ENCODE peak calls at places on chromosome 18, in four cellular contexts. G is fibroblast of the conjunctiva; F is activated naive CD4-positive, alpha-beta T cell treated with Interleukin-2 at 50 U/mL for 16 hours; B is neural crest cell. I is an unnamed sample.

GRCh38 chr18:63236417-63236816 is 83.2 kb downstream of the BCL2 start:
- DNase-seq in G (no peak), F (no peak), B (no peak), I (no peak)

GRCh38 chr18:28494151-28494550 is 317.2 kb upstream of the CDH2 start:
- DNase-seq in G (no peak), F (no peak), B (no peak), I (no peak)

GRCh38 chr18:46283895-46284295 is 179.7 kb downstream of the HAUS1 start:
- DNase-seq in G (no peak), F (no peak), B (no peak), I (no peak)

GRCh38 chr18:77487951-77488740 is 238.5 kb downstream of the GALR1 start:
- DNase-seq in G (no peak), F (no peak), B (no peak), I (no peak)

GRCh38 chr18:25279961-25280360 is 72.0 kb downstream of the ZNF521 start:
- DNase-seq in G (no peak), F (no peak), B (no peak), I (no peak)

GRCh38 chr18:60372141-60372540 is 434 bp downstream of the MC4R start:
- DNase-seq in G (no peak), F (no peak), B (no peak), I (no peak)

GRCh38 chr18:36624451-36625167 is 204.2 kb downstream of the TPGS2 start:
- DNase-seq in G (no peak), F (no peak), B (no peak), I (no peak)

GRCh38 chr18:5543854-5544389 is at the start of gene EPB41L3:
- DNase-seq in G (no peak), F (no peak), B (peak), I (no peak)

GRCh38 chr18:72847134-72847533 is 20.7 kb downstream of the NETO1 start:
- DNase-seq in G (no peak), F (no peak), B (no peak), I (no peak)

GRCh38 chr18:34322365-34323289 is 97.9 kb upstream of the NOL4 start:
- DNase-seq in G (peak), F (no peak), B (peak), I (no peak)

GRCh38 chr18:9775172-9775571 is 67.1 kb downstream of the RAB31 start:
- DNase-seq in G (no peak), F (no peak), B (no peak), I (no peak)

GRCh38 chr18:63137999-63138448 is 181.5 kb downstream of the BCL2 start:
- DNase-seq in G (no peak), F (peak), B (no peak), I (no peak)

GRCh38 chr18:74874351-74874750 is 276.7 kb downstream of the ZNF407 start:
- DNase-seq in G (no peak), F (no peak), B (no peak), I (no peak)

GRCh38 chr18:75548353-75548752 is 120.8 kb upstream of the SMIM21 start:
- DNase-seq in G (no peak), F (no peak), B (peak), I (no peak)

GRCh38 chr18:7844017-7844416 is 276.9 kb downstream of the PTPRM start:
- DNase-seq in G (no peak), F (no peak), B (no peak), I (no peak)

GRCh38 chr18:60146220-60146960 is 226.2 kb downstream of the MC4R start:
- DNase-seq in G (no peak), F (no peak), B (no peak), I (no peak)

GRCh38 chr18:12056034-12056883 is 37.4 kb upstream of the ANKRD62 start:
- DNase-seq in G (no peak), F (no peak), B (no peak), I (no peak)

GRCh38 chr18:80170395-80171094 is 61.5 kb downstream of the ADNP2 start:
- DNase-seq in G (no peak), F (no peak), B (no peak), I (no peak)

GRCh38 chr18:53153281-53153680 is 813.3 kb downstream of the DCC start:
- DNase-seq in G (no peak), F (no peak), B (peak), I (no peak)

GRCh38 chr18:55334875-55335274 is 253.1 kb downstream of the TCF4 start:
- DNase-seq in G (no peak), F (no peak), B (no peak), I (no peak)

GRCh38 chr18:33605250-33605649 is 27.2 kb downstream of the ASXL3 start:
- DNase-seq in G (no peak), F (no peak), B (no peak), I (no peak)

GRCh38 chr18:60018801-60019462 is 119.1 kb downstream of the PMAIP1 start:
- DNase-seq in G (no peak), F (no peak), B (no peak), I (no peak)

GRCh38 chr18:59783138-59783537 is 85.9 kb upstream of the CCBE1 start:
- DNase-seq in G (peak), F (no peak), B (peak), I (no peak)

GRCh38 chr18:79478484-79479113 is 82.9 kb downstream of the NFATC1 start:
- DNase-seq in G (no peak), F (no peak), B (no peak), I (no peak)

GRCh38 chr18:3170762-3171161 is 49.0 kb downstream of the MYOM1 start:
- DNase-seq in G (no peak), F (no peak), B (no peak), I (no peak)

GRCh38 chr18:49858309-49859005 is 45.1 kb upstream of the ACAA2 start:
- DNase-seq in G (peak), F (peak), B (peak), I (peak)

GRCh38 chr18:11577271-11578112 is 31.9 kb upstream of the SLC35G4 start:
- DNase-seq in G (no peak), F (no peak), B (no peak), I (no peak)

GRCh38 chr18:46733872-46734271 is 23.0 kb downstream of the ST8SIA5 start:
- DNase-seq in G (no peak), F (no peak), B (no peak), I (no peak)

GRCh38 chr18:57803119-57803969 is at the start of gene ATP8B1:
- DNase-seq in G (no peak), F (no peak), B (peak), I (no peak)

GRCh38 chr18:58687871-58688308 is 16.6 kb downstream of the MALT1 start:
- DNase-seq in G (no peak), F (peak), B (no peak), I (peak)

GRCh38 chr18:74310411-74310810 is 5.2 kb upstream of the C18orf63 start:
- DNase-seq in G (no peak), F (no peak), B (no peak), I (no peak)